ENCODE peak calls at places on chromosomes 2 and 18, in nine cellular contexts. N, O, Z, W, K, Y, R, T and E are unnamed samples.

GRCh38 chr2:172207916-172208315 is 105.2 kb upstream of the DLX2 start:
- DNase-seq in K (no peak), O (no peak), T (no peak), N (no peak), W (no peak), Z (peak; percentile 16), Y (no peak), R (no peak), E (no peak)

GRCh38 chr2:26170795-26171194 is 2.1 kb upstream of the GAREM2 start:
- DNase-seq in R (no peak), W (no peak), Y (no peak), O (no peak), K (no peak), N (no peak), T (no peak), Z (no peak), E (peak; percentile 37)

GRCh38 chr2:73979021-73979420 is 5.7 kb upstream of the TET3 start:
- DNase-seq in T (peak; percentile 49), O (no peak), R (no peak), W (peak; percentile 82), K (no peak), Z (no peak), Y (no peak), N (no peak), E (no peak)

GRCh38 chr2:68158134-68158447 is 403 bp downstream of the PNO1 start:
- DNase-seq in O (no peak), R (no peak), Y (no peak), N (no peak), T (no peak), W (no peak), K (no peak), Z (no peak), E (no peak)

GRCh38 chr2:95346236-95346737 is 49.1 kb downstream of the KCNIP3 start:
- DNase-seq in O (peak; percentile 31), R (no peak), N (peak; percentile 84), K (peak; percentile 48), Z (no peak), Y (peak; percentile 30), T (no peak), W (no peak), E (no peak)

GRCh38 chr2:232238108-232238507 is 140.4 kb upstream of the ALPP start:
- DNase-seq in Z (no peak), R (no peak), W (no peak), K (no peak), O (peak; percentile 70), N (no peak), T (no peak), Y (no peak), E (no peak)

GRCh38 chr2:129812071-129812470 is 167.4 kb upstream of the RAB6C start:
- DNase-seq in K (no peak), W (peak; percentile 19), N (no peak), O (no peak), Z (no peak), Y (no peak), T (no peak), R (no peak), E (no peak)

GRCh38 chr2:57373530-57373929 is 673.1 kb upstream of the VRK2 start:
- DNase-seq in N (no peak), T (no peak), Z (no peak), W (no peak), R (no peak), O (no peak), Y (no peak), K (no peak), E (no peak)

GRCh38 chr2:135043345-135043744 is 3.9 kb downstream of the MAP3K19 start:
- DNase-seq in N (no peak), K (no peak), O (no peak), Y (no peak), Z (no peak), T (peak; percentile 3), W (no peak), R (no peak), E (no peak)

GRCh38 chr2:241315879-241316700 is at the start of gene SEPTIN2:
- DNase-seq in N (peak; percentile 71), W (peak; percentile 84), K (no peak), O (peak; percentile 79), T (peak; percentile 84), Z (no peak), Y (peak; percentile 77), R (peak; percentile 66), E (peak; percentile 64)

GRCh38 chr18:79736846-79737245 is 57.2 kb downstream of the CTDP1 start:
- DNase-seq in R (no peak), K (no peak), T (no peak), Y (peak; percentile 41), W (no peak), N (no peak), O (no peak), Z (no peak), E (no peak)

GRCh38 chr2:26001743-26002341 is 19.5 kb upstream of the KIF3C start:
- DNase-seq in N (peak; percentile 38), K (no peak), T (no peak), W (no peak), O (no peak), Z (no peak), R (no peak), Y (no peak), E (no peak)

GRCh38 chr2:37350034-37350433 is 5.6 kb downstream of the QPCT start:
- DNase-seq in Z (peak; percentile 66), K (no peak), Y (no peak), N (peak; percentile 64), O (peak; percentile 58), R (no peak), T (no peak), W (no peak), E (no peak)

GRCh38 chr2:113965644-113966043 is 75.8 kb downstream of the ACTR3 start:
- DNase-seq in W (no peak), R (peak; percentile 30), T (no peak), K (peak; percentile 54), Z (peak; percentile 28), O (peak; percentile 82), N (peak; percentile 29), Y (no peak), E (no peak)

GRCh38 chr2:15763106-15763821 is 171.6 kb downstream of the DDX1 start:
- DNase-seq in O (no peak), N (no peak), Y (no peak), K (no peak), R (no peak), W (no peak), T (no peak), Z (no peak), E (no peak)

GRCh38 chr2:241926541-241927311 is 57.2 kb downstream of the RTP5 start:
- DNase-seq in Z (no peak), W (no peak), N (no peak), K (no peak), Y (peak; percentile 49), R (no peak), O (peak; percentile 6), T (no peak), E (no peak)

GRCh38 chr2:8658064-8658862 is 23.6 kb upstream of the ID2 start:
- DNase-seq in N (no peak), Y (no peak), R (no peak), K (no peak), W (no peak), Z (no peak), T (no peak), O (no peak), E (no peak)